ENCODE peak calls at places on chromosome 3, in four cellular contexts. One of them, this sample, is unnamed.

GRCh38 chr3:11185564-11186317 is 31.4 kb downstream of the HRH1 start:
- DNase-seq in left ventricle myocardium inferior: peak
- DNase-seq in psoas muscle: peak
- DNase-seq in fibroblast of lung: peak
- DNase-seq in this sample: peak

GRCh38 chr3:109132801-109133473 is 3.6 kb upstream of the C3orf85 start:
- DNase-seq in psoas muscle: no peak
- DNase-seq in left ventricle myocardium inferior: no peak
- DNase-seq in fibroblast of lung: peak
- DNase-seq in this sample: peak

GRCh38 chr3:116614795-116615362 is 94.7 kb upstream of the TUSC7 start:
- DNase-seq in psoas muscle: no peak
- DNase-seq in left ventricle myocardium inferior: no peak
- DNase-seq in fibroblast of lung: peak
- DNase-seq in this sample: peak

GRCh38 chr3:8575364-8576104 is 69.1 kb downstream of the SSUH2 start:
- DNase-seq in left ventricle myocardium inferior: no peak
- DNase-seq in fibroblast of lung: peak
- DNase-seq in psoas muscle: no peak
- DNase-seq in this sample: peak

GRCh38 chr3:41753651-41754050 is 208.3 kb downstream of the ULK4 start:
- DNase-seq in left ventricle myocardium inferior: no peak
- DNase-seq in psoas muscle: no peak
- DNase-seq in fibroblast of lung: no peak
- DNase-seq in this sample: no peak

GRCh38 chr3:195897081-195897852 is 11.1 kb downstream of the TNK2 start:
- DNase-seq in psoas muscle: peak
- DNase-seq in fibroblast of lung: peak
- DNase-seq in left ventricle myocardium inferior: no peak
- DNase-seq in this sample: peak

GRCh38 chr3:141249041-141249440 is 17.4 kb downstream of the PXYLP1 start:
- DNase-seq in fibroblast of lung: no peak
- DNase-seq in psoas muscle: no peak
- DNase-seq in left ventricle myocardium inferior: no peak
- DNase-seq in this sample: no peak

GRCh38 chr3:149969110-149969944 is 1.4 kb downstream of the PFN2 start:
- DNase-seq in fibroblast of lung: peak
- DNase-seq in left ventricle myocardium inferior: peak
- DNase-seq in psoas muscle: peak
- DNase-seq in this sample: peak

GRCh38 chr3:13134166-13134878 is 61.1 kb upstream of the IQSEC1 start:
- DNase-seq in psoas muscle: no peak
- DNase-seq in fibroblast of lung: no peak
- DNase-seq in left ventricle myocardium inferior: no peak
- DNase-seq in this sample: no peak

GRCh38 chr3:10204921-10205320 is 40.2 kb downstream of the IRAK2 start:
- DNase-seq in psoas muscle: no peak
- DNase-seq in fibroblast of lung: peak
- DNase-seq in left ventricle myocardium inferior: no peak
- DNase-seq in this sample: no peak

GRCh38 chr3:179149239-179149887 is 1.2 kb downstream of the PIK3CA start:
- DNase-seq in fibroblast of lung: peak
- DNase-seq in left ventricle myocardium inferior: no peak
- DNase-seq in psoas muscle: no peak
- DNase-seq in this sample: peak

GRCh38 chr3:60932669-60933068 is 318.6 kb downstream of the FHIT start:
- DNase-seq in left ventricle myocardium inferior: no peak
- DNase-seq in psoas muscle: no peak
- DNase-seq in fibroblast of lung: peak
- DNase-seq in this sample: no peak

GRCh38 chr3:190709351-190709773 is 153.1 kb downstream of the GMNC start:
- DNase-seq in psoas muscle: no peak
- DNase-seq in left ventricle myocardium inferior: no peak
- DNase-seq in fibroblast of lung: peak
- DNase-seq in this sample: peak

GRCh38 chr3:69451594-69451993 is 65.7 kb upstream of the FRMD4B start:
- DNase-seq in fibroblast of lung: no peak
- DNase-seq in left ventricle myocardium inferior: no peak
- DNase-seq in psoas muscle: no peak
- DNase-seq in this sample: no peak

GRCh38 chr3:21954709-21955108 is 203.7 kb upstream of the ZNF385D start:
- DNase-seq in left ventricle myocardium inferior: no peak
- DNase-seq in psoas muscle: no peak
- DNase-seq in fibroblast of lung: peak
- DNase-seq in this sample: peak

GRCh38 chr3:66615643-66616301 is 115.0 kb upstream of the LRIG1 start:
- DNase-seq in fibroblast of lung: no peak
- DNase-seq in psoas muscle: no peak
- DNase-seq in left ventricle myocardium inferior: no peak
- DNase-seq in this sample: no peak

GRCh38 chr3:32493437-32494414 is 8.9 kb downstream of the CMTM6 start:
- DNase-seq in fibroblast of lung: peak
- DNase-seq in psoas muscle: no peak
- DNase-seq in left ventricle myocardium inferior: no peak
- DNase-seq in this sample: peak

GRCh38 chr3:21672303-21672702 is 78.7 kb downstream of the ZNF385D start:
- DNase-seq in psoas muscle: no peak
- DNase-seq in left ventricle myocardium inferior: no peak
- DNase-seq in fibroblast of lung: peak
- DNase-seq in this sample: peak

GRCh38 chr3:31946484-31947081 is 34.5 kb downstream of the OSBPL10 start:
- DNase-seq in left ventricle myocardium inferior: no peak
- DNase-seq in psoas muscle: peak
- DNase-seq in fibroblast of lung: peak
- DNase-seq in this sample: no peak

GRCh38 chr3:125431912-125432587 is 56.9 kb upstream of the ZNF148 start:
- DNase-seq in left ventricle myocardium inferior: no peak
- DNase-seq in fibroblast of lung: peak
- DNase-seq in psoas muscle: no peak
- DNase-seq in this sample: peak

GRCh38 chr3:125334675-125335560 is 40.2 kb downstream of the ZNF148 start:
- DNase-seq in fibroblast of lung: peak
- DNase-seq in left ventricle myocardium inferior: no peak
- DNase-seq in psoas muscle: no peak
- DNase-seq in this sample: peak

GRCh38 chr3:111947179-111947727 is 31.6 kb upstream of the ABHD10 start:
- DNase-seq in left ventricle myocardium inferior: no peak
- DNase-seq in psoas muscle: no peak
- DNase-seq in fibroblast of lung: peak
- DNase-seq in this sample: peak

GRCh38 chr3:113496924-113497323 is 18.0 kb downstream of the SPICE1 start:
- DNase-seq in fibroblast of lung: peak
- DNase-seq in left ventricle myocardium inferior: no peak
- DNase-seq in psoas muscle: no peak
- DNase-seq in this sample: peak

GRCh38 chr3:45545476-45545875 is 49.1 kb upstream of the LIMD1 start:
- DNase-seq in left ventricle myocardium inferior: no peak
- DNase-seq in psoas muscle: peak
- DNase-seq in fibroblast of lung: peak
- DNase-seq in this sample: peak

GRCh38 chr3:51773529-51773928 is 5.5 kb downstream of the IQCF6 start:
- DNase-seq in psoas muscle: no peak
- DNase-seq in fibroblast of lung: peak
- DNase-seq in left ventricle myocardium inferior: no peak
- DNase-seq in this sample: no peak

GRCh38 chr3:140712301-140712700 is 34.4 kb downstream of the TRIM42 start:
- DNase-seq in psoas muscle: no peak
- DNase-seq in left ventricle myocardium inferior: no peak
- DNase-seq in fibroblast of lung: no peak
- DNase-seq in this sample: no peak

GRCh38 chr3:9497821-9498565 is 55.6 kb downstream of the LHFPL4 start:
- DNase-seq in fibroblast of lung: peak
- DNase-seq in psoas muscle: no peak
- DNase-seq in left ventricle myocardium inferior: no peak
- DNase-seq in this sample: no peak

GRCh38 chr3:53680026-53680425 is 166.2 kb downstream of the CHDH start:
- DNase-seq in fibroblast of lung: peak
- DNase-seq in psoas muscle: peak
- DNase-seq in left ventricle myocardium inferior: peak
- DNase-seq in this sample: peak

GRCh38 chr3:37492468-37492867 is 318.1 kb upstream of the LRRFIP2 start:
- DNase-seq in psoas muscle: no peak
- DNase-seq in left ventricle myocardium inferior: no peak
- DNase-seq in fibroblast of lung: no peak
- DNase-seq in this sample: no peak

GRCh38 chr3:187064210-187065115 is 74.8 kb downstream of the RPL39L start:
- DNase-seq in left ventricle myocardium inferior: no peak
- DNase-seq in fibroblast of lung: no peak
- DNase-seq in psoas muscle: no peak
- DNase-seq in this sample: peak

DNA sequence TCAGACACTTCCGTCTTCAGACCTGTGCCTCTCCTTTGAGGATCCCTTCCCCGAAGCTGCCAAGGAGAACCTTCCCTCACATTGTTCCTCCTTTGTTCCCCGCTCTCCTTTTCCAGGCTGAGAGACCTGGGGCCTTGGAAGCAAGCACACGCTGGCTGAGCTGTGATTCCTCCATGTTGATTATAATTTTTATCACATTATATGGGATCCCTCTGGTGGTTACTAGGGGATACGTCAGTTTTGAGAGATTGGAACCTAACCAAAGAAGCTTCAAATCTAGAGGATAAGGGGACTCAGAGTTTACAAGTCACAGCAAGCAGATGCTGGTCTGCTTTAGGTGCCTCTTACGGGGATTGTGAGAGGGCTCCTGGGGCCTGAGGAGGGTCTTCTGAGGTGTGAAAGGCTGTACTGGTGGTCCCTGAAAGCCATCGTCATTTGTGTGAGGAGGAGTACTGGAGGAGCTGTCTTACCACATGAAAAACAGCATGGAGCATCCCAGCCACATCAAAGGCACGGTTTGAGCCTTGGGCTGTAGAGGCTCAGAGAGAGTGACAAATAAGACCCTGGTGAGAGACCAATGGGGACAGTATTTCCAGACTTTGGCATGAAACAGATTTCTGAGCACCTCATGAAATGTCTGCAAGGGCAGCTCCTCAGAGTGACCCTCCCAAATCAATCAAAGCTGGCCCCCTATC is 760.1 kb upstream of the CFAP20DC start:
- DNase-seq in psoas muscle: no peak
- DNase-seq in left ventricle myocardium inferior: no peak
- DNase-seq in fibroblast of lung: peak
- DNase-seq in this sample: peak
- TF ChIP-seq CTCF in psoas muscle: peak
- TF ChIP-seq CTCF in left ventricle myocardium inferior: peak
- TF ChIP-seq CTCF in fibroblast of lung: peak
- TF ChIP-seq CTCF in this sample: peak

GRCh38 chr3:71685686-71686085 is 39.5 kb downstream of the EIF4E3 start:
- DNase-seq in psoas muscle: no peak
- DNase-seq in fibroblast of lung: no peak
- DNase-seq in left ventricle myocardium inferior: no peak
- DNase-seq in this sample: no peak

GRCh38 chr3:71684752-71685151 is 40.5 kb downstream of the EIF4E3 start:
- DNase-seq in left ventricle myocardium inferior: no peak
- DNase-seq in psoas muscle: no peak
- DNase-seq in fibroblast of lung: peak
- DNase-seq in this sample: peak

GRCh38 chr3:71680588-71680987 is 44.6 kb downstream of the EIF4E3 start:
- DNase-seq in fibroblast of lung: peak
- DNase-seq in psoas muscle: no peak
- DNase-seq in left ventricle myocardium inferior: no peak
- DNase-seq in this sample: peak

GRCh38 chr3:71684046-71684730 is 41.0 kb downstream of the EIF4E3 start:
- DNase-seq in fibroblast of lung: no peak
- DNase-seq in psoas muscle: no peak
- DNase-seq in left ventricle myocardium inferior: no peak
- DNase-seq in this sample: no peak

GRCh38 chr3:71681224-71681668 is 44.0 kb downstream of the EIF4E3 start:
- DNase-seq in left ventricle myocardium inferior: peak
- DNase-seq in psoas muscle: peak
- DNase-seq in fibroblast of lung: peak
- DNase-seq in this sample: peak
- H3K4me3 ChIP-seq in left ventricle myocardium inferior: no peak
- H3K4me3 ChIP-seq in psoas muscle: no peak
- H3K4me3 ChIP-seq in fibroblast of lung: peak
- H3K4me3 ChIP-seq in this sample: no peak

GRCh38 chr3:38532529-38532928 is 36.4 kb downstream of the EXOG start:
- DNase-seq in psoas muscle: no peak
- DNase-seq in left ventricle myocardium inferior: no peak
- DNase-seq in fibroblast of lung: no peak
- DNase-seq in this sample: no peak

GRCh38 chr3:38524141-38524739 is 28.1 kb downstream of the EXOG start:
- DNase-seq in left ventricle myocardium inferior: no peak
- DNase-seq in fibroblast of lung: peak
- DNase-seq in psoas muscle: no peak
- DNase-seq in this sample: no peak

GRCh38 chr3:38526792-38527191 is 30.7 kb downstream of the EXOG start:
- DNase-seq in psoas muscle: no peak
- DNase-seq in fibroblast of lung: no peak
- DNase-seq in left ventricle myocardium inferior: no peak
- DNase-seq in this sample: no peak

GRCh38 chr3:38533285-38533994 is 37.3 kb downstream of the EXOG start:
- DNase-seq in psoas muscle: no peak
- DNase-seq in fibroblast of lung: no peak
- DNase-seq in left ventricle myocardium inferior: peak
- DNase-seq in this sample: no peak

DNA sequence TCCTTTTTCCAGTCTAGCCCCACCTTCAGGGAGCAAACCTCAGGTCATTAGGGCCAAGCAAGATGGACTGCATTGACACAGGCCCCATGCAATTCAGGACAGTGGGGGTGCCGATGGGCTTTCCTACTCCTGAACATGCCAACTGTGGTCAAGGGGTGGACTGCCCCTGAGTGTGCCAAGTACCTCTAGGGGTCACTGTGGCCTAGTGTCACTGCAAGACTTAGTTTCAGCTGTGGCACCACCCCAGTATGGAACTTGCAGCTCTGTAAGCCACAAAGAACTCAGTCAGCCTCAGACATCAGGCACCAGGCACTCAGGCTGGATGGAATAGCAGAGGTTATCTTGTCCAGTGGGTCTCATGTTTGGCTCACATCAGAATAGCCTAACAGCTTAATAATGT is 32.3 kb downstream of the EXOG start:
- DNase-seq in fibroblast of lung: no peak
- DNase-seq in left ventricle myocardium inferior: no peak
- DNase-seq in psoas muscle: no peak
- DNase-seq in this sample: no peak
- TF ChIP-seq CTCF in fibroblast of lung: no peak
- TF ChIP-seq CTCF in left ventricle myocardium inferior: peak
- TF ChIP-seq CTCF in psoas muscle: peak
- TF ChIP-seq CTCF in this sample: no peak

GRCh38 chr3:177055557-177056290 is 141.6 kb downstream of the TBL1XR1 start:
- DNase-seq in psoas muscle: no peak
- DNase-seq in fibroblast of lung: no peak
- DNase-seq in left ventricle myocardium inferior: no peak
- DNase-seq in this sample: no peak

GRCh38 chr3:177053107-177053506 is 144.2 kb downstream of the TBL1XR1 start:
- DNase-seq in psoas muscle: no peak
- DNase-seq in fibroblast of lung: no peak
- DNase-seq in left ventricle myocardium inferior: no peak
- DNase-seq in this sample: no peak

GRCh38 chr3:177051419-177051818 is 145.9 kb downstream of the TBL1XR1 start:
- DNase-seq in left ventricle myocardium inferior: no peak
- DNase-seq in psoas muscle: no peak
- DNase-seq in fibroblast of lung: no peak
- DNase-seq in this sample: peak

GRCh38 chr3:177050466-177051237 is 146.6 kb downstream of the TBL1XR1 start:
- DNase-seq in left ventricle myocardium inferior: no peak
- DNase-seq in psoas muscle: no peak
- DNase-seq in fibroblast of lung: peak
- DNase-seq in this sample: peak
- H3K4me3 ChIP-seq in left ventricle myocardium inferior: no peak
- H3K4me3 ChIP-seq in psoas muscle: no peak
- H3K4me3 ChIP-seq in fibroblast of lung: no peak
- H3K4me3 ChIP-seq in this sample: no peak